ENCODE peak calls at places on chromosomes 3 and 15, in five cellular contexts. S is iris pigment epithelial cell; B is left cardiac atrium; X is glutamatergic neuron; M is stimulated activated CD8-positive, alpha-beta memory T cell treated with anti-CD3 and anti-CD28 coated beads, Interleukin-12 subunit alpha, Interleukin-12 subunit beta, amount 100 ng/mL, for 4 hours. U is an unnamed sample.

GRCh38 chr3:128215800-128216495 is 62.7 kb downstream of the EEFSEC start:
- DNase-seq in S (no peak), B (no peak), X (no peak), M (no peak), U (no peak)

GRCh38 chr3:30681276-30682211 is 75.1 kb downstream of the TGFBR2 start:
- DNase-seq in S (peak), B (peak), X (no peak), M (no peak), U (no peak)

GRCh38 chr3:33942483-33943150 is 144.2 kb downstream of the PDCD6IP start:
- DNase-seq in S (peak), B (no peak), X (no peak), M (no peak), U (no peak)

GRCh38 chr3:190585771-190586630 is 72.1 kb downstream of the IL1RAP start:
- DNase-seq in S (peak), B (peak), X (no peak), M (peak), U (peak)

GRCh38 chr3:128617270-128617556 is 33.4 kb downstream of the RPN1 start:
- DNase-seq in S (no peak), B (no peak), X (no peak), M (no peak), U (no peak)

GRCh38 chr3:159989973-159990846 is 1.6 kb downstream of the IL12A start:
- DNase-seq in S (no peak), B (no peak), X (no peak), M (no peak), U (no peak)

GRCh38 chr3:79187441-79187840 is 580.4 kb downstream of the ROBO1 start:
- DNase-seq in S (no peak), B (no peak), X (no peak), M (no peak), U (no peak)

GRCh38 chr15:68391084-68391483 is 40.9 kb downstream of the ITGA11 start:
- DNase-seq in S (no peak), B (no peak), X (no peak), M (no peak), U (no peak)

GRCh38 chr3:169602482-169602881 is 61.0 kb downstream of the MECOM start:
- DNase-seq in S (no peak), B (no peak), X (no peak), M (no peak), U (no peak)

GRCh38 chr3:100966049-100966471 is 27.2 kb downstream of the ABI3BP start:
- DNase-seq in S (no peak), B (no peak), X (no peak), M (no peak), U (no peak)

GRCh38 chr3:151219056-151219455 is 16.0 kb upstream of the GPR171 start:
- DNase-seq in S (peak), B (no peak), X (no peak), M (no peak), U (no peak)

GRCh38 chr3:189214651-189215050 is 42.9 kb downstream of the TPRG1 start:
- DNase-seq in S (no peak), B (no peak), X (no peak), M (no peak), U (no peak)

GRCh38 chr15:63030101-63030528 is 12.4 kb upstream of the TPM1 start:
- DNase-seq in S (no peak), B (no peak), X (no peak), M (no peak), U (no peak)

GRCh38 chr15:37682304-37682703 is 252.1 kb upstream of the TMCO5A start:
- DNase-seq in S (peak), B (no peak), X (no peak), M (no peak), U (no peak)

GRCh38 chr3:151578495-151578894 is 117.6 kb upstream of the IGSF10 start:
- DNase-seq in S (no peak), B (no peak), X (no peak), M (no peak), U (no peak)

GRCh38 chr3:183275418-183275817 is 22.4 kb downstream of the B3GNT5 start:
- DNase-seq in S (peak), B (no peak), X (no peak), M (no peak), U (peak)

GRCh38 chr3:182913889-182914288 is 66.4 kb downstream of the DCUN1D1 start:
- DNase-seq in S (no peak), B (no peak), X (no peak), M (no peak), U (no peak)

GRCh38 chr3:14452676-14453367 is 50.4 kb downstream of the SLC6A6 start:
- DNase-seq in S (peak), B (peak), X (no peak), M (no peak), U (no peak)

GRCh38 chr15:62360286-62360685 is 195.2 kb upstream of the C2CD4B start:
- DNase-seq in S (no peak), B (no peak), X (no peak), M (no peak), U (no peak)

GRCh38 chr15:100216177-100216576 is 125.6 kb downstream of the ADAMTS17 start:
- DNase-seq in S (no peak), B (peak), X (no peak), M (no peak), U (no peak)

GRCh38 chr3:29026301-29026700 is 254.6 kb upstream of the RBMS3 start:
- DNase-seq in S (no peak), B (no peak), X (no peak), M (no peak), U (no peak)

GRCh38 chr3:112378989-112379692 is 46.2 kb downstream of the CD200 start:
- DNase-seq in S (peak), B (no peak), X (no peak), M (no peak), U (no peak)

GRCh38 chr15:89772933-89773583 is 3.1 kb upstream of the MESP2 start:
- DNase-seq in S (peak), B (no peak), X (no peak), M (no peak), U (peak)

GRCh38 chr3:72769758-72770540 is 78.3 kb downstream of the SHQ1 start:
- DNase-seq in S (no peak), B (no peak), X (no peak), M (no peak), U (no peak)

GRCh38 chr3:46860381-46861292 is 2.6 kb downstream of the MYL3 start:
- DNase-seq in S (no peak), B (peak), X (peak), M (no peak), U (peak)

GRCh38 chr3:187999821-188000220 is 154.1 kb upstream of the LPP start:
- DNase-seq in S (no peak), B (no peak), X (no peak), M (no peak), U (no peak)

GRCh38 chr3:188749010-188749617 is 422.7 kb upstream of the TPRG1 start:
- DNase-seq in S (peak), B (no peak), X (no peak), M (peak), U (peak)